ENCODE peak calls at places on chromosome 12, in six cellular contexts. One of them, this sample, is unnamed.

GRCh38 chr12:62371661-62372060 is 95.0 kb upstream of the MON2 start:
- DNase-seq in stimulated activated naive CD8-positive, alpha-beta T cell treated with anti-CD3 and anti-CD28 coated beads, Interleukin-15, amount 100 ng/mL, for 72 hours: no peak
- DNase-seq in activated CD4-positive, alpha-beta T cell treated with anti-CD3 and anti-CD28 coated beads, Interleukin-2, amount 50 U/mL, for 24 hours: no peak
- DNase-seq in kidney tubule cell: no peak
- DNase-seq in stimulated activated naive CD4-positive, alpha-beta T cell: no peak
- DNase-seq in CD4-positive, CD25-positive, alpha-beta regulatory T cell: no peak
- DNase-seq in this sample: no peak

GRCh38 chr12:15883536-15883935 is 1.3 kb downstream of the STRAP start:
- DNase-seq in CD4-positive, CD25-positive, alpha-beta regulatory T cell: no peak
- DNase-seq in activated CD4-positive, alpha-beta T cell treated with anti-CD3 and anti-CD28 coated beads, Interleukin-2, amount 50 U/mL, for 24 hours: no peak
- DNase-seq in kidney tubule cell: peak; percentile 7
- DNase-seq in stimulated activated naive CD4-positive, alpha-beta T cell: no peak
- DNase-seq in stimulated activated naive CD8-positive, alpha-beta T cell treated with anti-CD3 and anti-CD28 coated beads, Interleukin-15, amount 100 ng/mL, for 72 hours: no peak
- DNase-seq in this sample: no peak

GRCh38 chr12:6917491-6918231 is 3.3 kb downstream of the ENO2 start:
- DNase-seq in kidney tubule cell: peak; percentile 67
- DNase-seq in stimulated activated naive CD8-positive, alpha-beta T cell treated with anti-CD3 and anti-CD28 coated beads, Interleukin-15, amount 100 ng/mL, for 72 hours: no peak
- DNase-seq in CD4-positive, CD25-positive, alpha-beta regulatory T cell: no peak
- DNase-seq in stimulated activated naive CD4-positive, alpha-beta T cell: no peak
- DNase-seq in activated CD4-positive, alpha-beta T cell treated with anti-CD3 and anti-CD28 coated beads, Interleukin-2, amount 50 U/mL, for 24 hours: no peak
- DNase-seq in this sample: no peak

GRCh38 chr12:121663610-121663929 is 5.9 kb downstream of the MORN3 start:
- DNase-seq in activated CD4-positive, alpha-beta T cell treated with anti-CD3 and anti-CD28 coated beads, Interleukin-2, amount 50 U/mL, for 24 hours: no peak
- DNase-seq in kidney tubule cell: no peak
- DNase-seq in stimulated activated naive CD4-positive, alpha-beta T cell: no peak
- DNase-seq in CD4-positive, CD25-positive, alpha-beta regulatory T cell: no peak
- DNase-seq in stimulated activated naive CD8-positive, alpha-beta T cell treated with anti-CD3 and anti-CD28 coated beads, Interleukin-15, amount 100 ng/mL, for 72 hours: no peak
- DNase-seq in this sample: no peak

GRCh38 chr12:18703916-18704315 is 33.9 kb downstream of the PLCZ1 start:
- DNase-seq in activated CD4-positive, alpha-beta T cell treated with anti-CD3 and anti-CD28 coated beads, Interleukin-2, amount 50 U/mL, for 24 hours: no peak
- DNase-seq in CD4-positive, CD25-positive, alpha-beta regulatory T cell: no peak
- DNase-seq in kidney tubule cell: peak; percentile 57
- DNase-seq in stimulated activated naive CD4-positive, alpha-beta T cell: no peak
- DNase-seq in stimulated activated naive CD8-positive, alpha-beta T cell treated with anti-CD3 and anti-CD28 coated beads, Interleukin-15, amount 100 ng/mL, for 72 hours: no peak
- DNase-seq in this sample: no peak

GRCh38 chr12:103177624-103178023 is 220.2 kb downstream of the ASCL1 start:
- DNase-seq in stimulated activated naive CD4-positive, alpha-beta T cell: no peak
- DNase-seq in CD4-positive, CD25-positive, alpha-beta regulatory T cell: no peak
- DNase-seq in stimulated activated naive CD8-positive, alpha-beta T cell treated with anti-CD3 and anti-CD28 coated beads, Interleukin-15, amount 100 ng/mL, for 72 hours: no peak
- DNase-seq in activated CD4-positive, alpha-beta T cell treated with anti-CD3 and anti-CD28 coated beads, Interleukin-2, amount 50 U/mL, for 24 hours: no peak
- DNase-seq in kidney tubule cell: no peak
- DNase-seq in this sample: no peak

GRCh38 chr12:124347805-124348658 is 53.1 kb downstream of the RFLNA start:
- DNase-seq in activated CD4-positive, alpha-beta T cell treated with anti-CD3 and anti-CD28 coated beads, Interleukin-2, amount 50 U/mL, for 24 hours: no peak
- DNase-seq in CD4-positive, CD25-positive, alpha-beta regulatory T cell: no peak
- DNase-seq in kidney tubule cell: no peak
- DNase-seq in stimulated activated naive CD4-positive, alpha-beta T cell: peak; percentile 14
- DNase-seq in stimulated activated naive CD8-positive, alpha-beta T cell treated with anti-CD3 and anti-CD28 coated beads, Interleukin-15, amount 100 ng/mL, for 72 hours: no peak
- DNase-seq in this sample: peak; percentile 8

GRCh38 chr12:121908702-121909101 is 9.7 kb upstream of the CFAP251 start:
- DNase-seq in activated CD4-positive, alpha-beta T cell treated with anti-CD3 and anti-CD28 coated beads, Interleukin-2, amount 50 U/mL, for 24 hours: no peak
- DNase-seq in stimulated activated naive CD8-positive, alpha-beta T cell treated with anti-CD3 and anti-CD28 coated beads, Interleukin-15, amount 100 ng/mL, for 72 hours: no peak
- DNase-seq in kidney tubule cell: no peak
- DNase-seq in CD4-positive, CD25-positive, alpha-beta regulatory T cell: no peak
- DNase-seq in stimulated activated naive CD4-positive, alpha-beta T cell: no peak
- DNase-seq in this sample: no peak

GRCh38 chr12:14825256-14825655 is 11.3 kb upstream of the SMCO3 start:
- DNase-seq in stimulated activated naive CD8-positive, alpha-beta T cell treated with anti-CD3 and anti-CD28 coated beads, Interleukin-15, amount 100 ng/mL, for 72 hours: no peak
- DNase-seq in CD4-positive, CD25-positive, alpha-beta regulatory T cell: no peak
- DNase-seq in kidney tubule cell: no peak
- DNase-seq in activated CD4-positive, alpha-beta T cell treated with anti-CD3 and anti-CD28 coated beads, Interleukin-2, amount 50 U/mL, for 24 hours: no peak
- DNase-seq in stimulated activated naive CD4-positive, alpha-beta T cell: no peak
- DNase-seq in this sample: no peak

GRCh38 chr12:11823043-11823442 is 173.6 kb downstream of the ETV6 start:
- DNase-seq in kidney tubule cell: peak; percentile 44
- DNase-seq in activated CD4-positive, alpha-beta T cell treated with anti-CD3 and anti-CD28 coated beads, Interleukin-2, amount 50 U/mL, for 24 hours: no peak
- DNase-seq in CD4-positive, CD25-positive, alpha-beta regulatory T cell: no peak
- DNase-seq in stimulated activated naive CD4-positive, alpha-beta T cell: no peak
- DNase-seq in stimulated activated naive CD8-positive, alpha-beta T cell treated with anti-CD3 and anti-CD28 coated beads, Interleukin-15, amount 100 ng/mL, for 72 hours: no peak
- DNase-seq in this sample: no peak

GRCh38 chr12:53381739-53382630 is 2.0 kb downstream of the SP1 start:
- DNase-seq in kidney tubule cell: peak; percentile 97
- DNase-seq in stimulated activated naive CD4-positive, alpha-beta T cell: peak; percentile 30
- DNase-seq in CD4-positive, CD25-positive, alpha-beta regulatory T cell: peak; percentile 22
- DNase-seq in stimulated activated naive CD8-positive, alpha-beta T cell treated with anti-CD3 and anti-CD28 coated beads, Interleukin-15, amount 100 ng/mL, for 72 hours: peak; percentile 33
- DNase-seq in activated CD4-positive, alpha-beta T cell treated with anti-CD3 and anti-CD28 coated beads, Interleukin-2, amount 50 U/mL, for 24 hours: no peak
- DNase-seq in this sample: peak; percentile 59

GRCh38 chr12:46786774-46787173 is 39.0 kb downstream of the SLC38A4 start:
- DNase-seq in kidney tubule cell: no peak
- DNase-seq in stimulated activated naive CD4-positive, alpha-beta T cell: no peak
- DNase-seq in stimulated activated naive CD8-positive, alpha-beta T cell treated with anti-CD3 and anti-CD28 coated beads, Interleukin-15, amount 100 ng/mL, for 72 hours: no peak
- DNase-seq in CD4-positive, CD25-positive, alpha-beta regulatory T cell: no peak
- DNase-seq in activated CD4-positive, alpha-beta T cell treated with anti-CD3 and anti-CD28 coated beads, Interleukin-2, amount 50 U/mL, for 24 hours: no peak
- DNase-seq in this sample: no peak

GRCh38 chr12:64016521-64016920 is 172.0 kb downstream of the SRGAP1 start:
- DNase-seq in stimulated activated naive CD4-positive, alpha-beta T cell: no peak
- DNase-seq in stimulated activated naive CD8-positive, alpha-beta T cell treated with anti-CD3 and anti-CD28 coated beads, Interleukin-15, amount 100 ng/mL, for 72 hours: no peak
- DNase-seq in kidney tubule cell: no peak
- DNase-seq in activated CD4-positive, alpha-beta T cell treated with anti-CD3 and anti-CD28 coated beads, Interleukin-2, amount 50 U/mL, for 24 hours: no peak
- DNase-seq in CD4-positive, CD25-positive, alpha-beta regulatory T cell: no peak
- DNase-seq in this sample: no peak

GRCh38 chr12:77167801-77168200 is 102.4 kb upstream of the E2F7 start:
- DNase-seq in stimulated activated naive CD8-positive, alpha-beta T cell treated with anti-CD3 and anti-CD28 coated beads, Interleukin-15, amount 100 ng/mL, for 72 hours: no peak
- DNase-seq in kidney tubule cell: no peak
- DNase-seq in stimulated activated naive CD4-positive, alpha-beta T cell: no peak
- DNase-seq in activated CD4-positive, alpha-beta T cell treated with anti-CD3 and anti-CD28 coated beads, Interleukin-2, amount 50 U/mL, for 24 hours: no peak
- DNase-seq in CD4-positive, CD25-positive, alpha-beta regulatory T cell: no peak
- DNase-seq in this sample: no peak

GRCh38 chr12:124460771-124461170 is 106.6 kb downstream of the NCOR2 start:
- DNase-seq in kidney tubule cell: no peak
- DNase-seq in activated CD4-positive, alpha-beta T cell treated with anti-CD3 and anti-CD28 coated beads, Interleukin-2, amount 50 U/mL, for 24 hours: no peak
- DNase-seq in stimulated activated naive CD8-positive, alpha-beta T cell treated with anti-CD3 and anti-CD28 coated beads, Interleukin-15, amount 100 ng/mL, for 72 hours: no peak
- DNase-seq in CD4-positive, CD25-positive, alpha-beta regulatory T cell: no peak
- DNase-seq in stimulated activated naive CD4-positive, alpha-beta T cell: no peak
- DNase-seq in this sample: no peak

GRCh38 chr12:52873832-52874572 is 25.2 kb upstream of the KRT78 start:
- DNase-seq in CD4-positive, CD25-positive, alpha-beta regulatory T cell: peak; percentile 28
- DNase-seq in stimulated activated naive CD4-positive, alpha-beta T cell: peak; percentile 49
- DNase-seq in stimulated activated naive CD8-positive, alpha-beta T cell treated with anti-CD3 and anti-CD28 coated beads, Interleukin-15, amount 100 ng/mL, for 72 hours: peak; percentile 43
- DNase-seq in kidney tubule cell: peak; percentile 91
- DNase-seq in activated CD4-positive, alpha-beta T cell treated with anti-CD3 and anti-CD28 coated beads, Interleukin-2, amount 50 U/mL, for 24 hours: no peak
- DNase-seq in this sample: no peak

GRCh38 chr12:131133015-131133905 is 179.6 kb downstream of the ADGRD1 start:
- DNase-seq in stimulated activated naive CD4-positive, alpha-beta T cell: no peak
- DNase-seq in activated CD4-positive, alpha-beta T cell treated with anti-CD3 and anti-CD28 coated beads, Interleukin-2, amount 50 U/mL, for 24 hours: no peak
- DNase-seq in CD4-positive, CD25-positive, alpha-beta regulatory T cell: no peak
- DNase-seq in stimulated activated naive CD8-positive, alpha-beta T cell treated with anti-CD3 and anti-CD28 coated beads, Interleukin-15, amount 100 ng/mL, for 72 hours: no peak
- DNase-seq in kidney tubule cell: no peak
- DNase-seq in this sample: no peak

GRCh38 chr12:82329508-82329907 is 28.7 kb downstream of the CCDC59 start:
- DNase-seq in activated CD4-positive, alpha-beta T cell treated with anti-CD3 and anti-CD28 coated beads, Interleukin-2, amount 50 U/mL, for 24 hours: no peak
- DNase-seq in stimulated activated naive CD4-positive, alpha-beta T cell: no peak
- DNase-seq in kidney tubule cell: no peak
- DNase-seq in stimulated activated naive CD8-positive, alpha-beta T cell treated with anti-CD3 and anti-CD28 coated beads, Interleukin-15, amount 100 ng/mL, for 72 hours: no peak
- DNase-seq in CD4-positive, CD25-positive, alpha-beta regulatory T cell: no peak
- DNase-seq in this sample: no peak

GRCh38 chr12:76976777-76977465 is 88.4 kb downstream of the E2F7 start:
- DNase-seq in stimulated activated naive CD8-positive, alpha-beta T cell treated with anti-CD3 and anti-CD28 coated beads, Interleukin-15, amount 100 ng/mL, for 72 hours: no peak
- DNase-seq in activated CD4-positive, alpha-beta T cell treated with anti-CD3 and anti-CD28 coated beads, Interleukin-2, amount 50 U/mL, for 24 hours: no peak
- DNase-seq in kidney tubule cell: no peak
- DNase-seq in stimulated activated naive CD4-positive, alpha-beta T cell: no peak
- DNase-seq in CD4-positive, CD25-positive, alpha-beta regulatory T cell: no peak
- DNase-seq in this sample: no peak

GRCh38 chr12:15011162-15011561 is 38.3 kb downstream of the PDE6H start:
- DNase-seq in stimulated activated naive CD4-positive, alpha-beta T cell: no peak
- DNase-seq in CD4-positive, CD25-positive, alpha-beta regulatory T cell: no peak
- DNase-seq in stimulated activated naive CD8-positive, alpha-beta T cell treated with anti-CD3 and anti-CD28 coated beads, Interleukin-15, amount 100 ng/mL, for 72 hours: no peak
- DNase-seq in kidney tubule cell: peak; percentile 35
- DNase-seq in activated CD4-positive, alpha-beta T cell treated with anti-CD3 and anti-CD28 coated beads, Interleukin-2, amount 50 U/mL, for 24 hours: no peak
- DNase-seq in this sample: no peak

GRCh38 chr12:61808856-61809255 is 451.3 kb upstream of the USP15 start:
- DNase-seq in activated CD4-positive, alpha-beta T cell treated with anti-CD3 and anti-CD28 coated beads, Interleukin-2, amount 50 U/mL, for 24 hours: no peak
- DNase-seq in CD4-positive, CD25-positive, alpha-beta regulatory T cell: no peak
- DNase-seq in stimulated activated naive CD4-positive, alpha-beta T cell: no peak
- DNase-seq in stimulated activated naive CD8-positive, alpha-beta T cell treated with anti-CD3 and anti-CD28 coated beads, Interleukin-15, amount 100 ng/mL, for 72 hours: no peak
- DNase-seq in kidney tubule cell: peak; percentile 3
- DNase-seq in this sample: no peak

GRCh38 chr12:130608132-130608531 is 108.0 kb downstream of the RIMBP2 start:
- DNase-seq in CD4-positive, CD25-positive, alpha-beta regulatory T cell: no peak
- DNase-seq in kidney tubule cell: no peak
- DNase-seq in stimulated activated naive CD8-positive, alpha-beta T cell treated with anti-CD3 and anti-CD28 coated beads, Interleukin-15, amount 100 ng/mL, for 72 hours: no peak
- DNase-seq in stimulated activated naive CD4-positive, alpha-beta T cell: no peak
- DNase-seq in activated CD4-positive, alpha-beta T cell treated with anti-CD3 and anti-CD28 coated beads, Interleukin-2, amount 50 U/mL, for 24 hours: no peak
- DNase-seq in this sample: no peak

GRCh38 chr12:106994579-106995220 is 7.8 kb upstream of the MTERF2 start:
- DNase-seq in CD4-positive, CD25-positive, alpha-beta regulatory T cell: no peak
- DNase-seq in activated CD4-positive, alpha-beta T cell treated with anti-CD3 and anti-CD28 coated beads, Interleukin-2, amount 50 U/mL, for 24 hours: no peak
- DNase-seq in stimulated activated naive CD4-positive, alpha-beta T cell: no peak
- DNase-seq in kidney tubule cell: peak; percentile 13
- DNase-seq in stimulated activated naive CD8-positive, alpha-beta T cell treated with anti-CD3 and anti-CD28 coated beads, Interleukin-15, amount 100 ng/mL, for 72 hours: no peak
- DNase-seq in this sample: no peak

GRCh38 chr12:13727707-13728147 is 253.7 kb downstream of the GRIN2B start:
- DNase-seq in CD4-positive, CD25-positive, alpha-beta regulatory T cell: no peak
- DNase-seq in stimulated activated naive CD8-positive, alpha-beta T cell treated with anti-CD3 and anti-CD28 coated beads, Interleukin-15, amount 100 ng/mL, for 72 hours: no peak
- DNase-seq in stimulated activated naive CD4-positive, alpha-beta T cell: no peak
- DNase-seq in kidney tubule cell: peak; percentile 99
- DNase-seq in activated CD4-positive, alpha-beta T cell treated with anti-CD3 and anti-CD28 coated beads, Interleukin-2, amount 50 U/mL, for 24 hours: no peak
- DNase-seq in this sample: no peak

GRCh38 chr12:47249719-47250506 is 170.2 kb upstream of the AMIGO2 start:
- DNase-seq in stimulated activated naive CD8-positive, alpha-beta T cell treated with anti-CD3 and anti-CD28 coated beads, Interleukin-15, amount 100 ng/mL, for 72 hours: no peak
- DNase-seq in stimulated activated naive CD4-positive, alpha-beta T cell: no peak
- DNase-seq in activated CD4-positive, alpha-beta T cell treated with anti-CD3 and anti-CD28 coated beads, Interleukin-2, amount 50 U/mL, for 24 hours: no peak
- DNase-seq in kidney tubule cell: no peak
- DNase-seq in CD4-positive, CD25-positive, alpha-beta regulatory T cell: no peak
- DNase-seq in this sample: no peak